ENCODE peak calls at places on chromosomes 4 and X, in seven cellular contexts. P is activated T-cell treated with anti-CD3 and anti-CD28 coated beads, Interleukin-2, amount 50 U/mL, for 48 hours; G is NCI-H748 treated with DMSO at 0.1 percent for 48 hours; B is ELR; S is AG08396; V is uterus; U is DMS153. Z is an unnamed sample.

GRCh38 chr4:42655921-42656735 is 777 bp downstream of the ATP8A1 start:
- DNase-seq in P (peak; percentile 74), B (no peak), G (no peak), S (peak; percentile 24), U (no peak), V (peak; percentile 19), Z (peak; percentile 85)

GRCh38 chr4:183355405-183355804 is 33.2 kb upstream of the CLDN24 start:
- DNase-seq in U (peak; percentile 51), S (no peak), P (no peak), V (no peak), G (no peak), B (peak; percentile 63), Z (peak; percentile 87)

GRCh38 chr4:16659120-16659519 is 239.3 kb downstream of the LDB2 start:
- DNase-seq in S (no peak), P (no peak), U (no peak), G (no peak), V (no peak), B (no peak), Z (no peak)

GRCh38 chrX:118181030-118181429 is 64.4 kb upstream of the KLHL13 start:
- DNase-seq in P (no peak), B (no peak), S (no peak), G (no peak), V (no peak), U (no peak), Z (no peak)

GRCh38 chr4:143281507-143282169 is 55.0 kb upstream of the GAB1 start:
- DNase-seq in G (no peak), V (no peak), B (no peak), P (no peak), U (no peak), S (no peak), Z (no peak)

GRCh38 chrX:14673764-14674163 is 144.4 kb downstream of the GLRA2 start:
- DNase-seq in S (peak; percentile 51), P (peak; percentile 18), U (peak; percentile 2), B (peak; percentile 92), V (no peak), G (no peak), Z (peak; percentile 64)

GRCh38 chrX:11209798-11210197 is 83.4 kb upstream of the AMELX start:
- DNase-seq in G (no peak), V (no peak), P (no peak), U (no peak), S (no peak), B (no peak), Z (peak; percentile 72)

GRCh38 chr4:110197421-110198398 is 705 bp downstream of the ELOVL6 start:
- DNase-seq in S (peak; percentile 55), G (peak; percentile 22), P (peak; percentile 77), V (peak; percentile 31), U (peak; percentile 44), B (peak; percentile 51), Z (peak; percentile 87)

GRCh38 chrX:22041931-22042530 is 9.9 kb downstream of the PHEX start:
- DNase-seq in B (no peak), P (no peak), G (no peak), S (no peak), U (no peak), V (no peak), Z (no peak)

GRCh38 chrX:149570668-149571067 is 16.6 kb downstream of the MAGEA9B start:
- DNase-seq in B (peak; percentile 66), U (no peak), S (peak; percentile 33), G (no peak), V (no peak), P (no peak), Z (no peak)

GRCh38 chrX:1231850-1232505 is 19.5 kb upstream of the CRLF2 start:
- DNase-seq in U (no peak), B (no peak), P (no peak), S (no peak), V (no peak), G (no peak), Z (no peak)

GRCh38 chr4:57658673-57659072 is 548.5 kb upstream of the IGFBP7 start:
- DNase-seq in S (no peak), V (no peak), B (no peak), P (no peak), U (no peak), G (no peak), Z (no peak)

GRCh38 chrX:13179100-13179499 is 134.7 kb upstream of the FAM9C start:
- DNase-seq in V (no peak), B (no peak), G (no peak), U (no peak), S (no peak), P (no peak), Z (peak; percentile 48)

GRCh38 chrX:12895856-12896255 is 10.6 kb upstream of the TLR8 start:
- DNase-seq in S (no peak), G (no peak), P (no peak), V (no peak), B (no peak), U (no peak), Z (no peak)

GRCh38 chr4:24544208-24544607 is 40.1 kb downstream of the DHX15 start:
- DNase-seq in P (no peak), S (no peak), B (no peak), G (no peak), V (no peak), U (no peak), Z (no peak)

GRCh38 chrX:111168314-111168713 is 72.3 kb downstream of the PAK3 start:
- DNase-seq in S (no peak), G (peak; percentile 26), V (no peak), P (no peak), U (peak; percentile 27), B (peak; percentile 26), Z (no peak)

GRCh38 chrX:136310411-136310810 is 9.6 kb downstream of the ADGRG4 start:
- DNase-seq in V (no peak), U (no peak), P (no peak), B (peak; percentile 80), S (no peak), G (no peak), Z (no peak)